ENCODE peak calls at places on chromosomes 3 and 15, in eight cellular contexts. J is dermis blood vessel endothelial cell, D is SHP77, N is Kasumi-1, C is transverse colon, K is SK-N-SH, M is retina, A is hepatocyte. B is an unnamed sample.

GRCh38 chr3:82739390-82739789 is 977.9 kb upstream of the GBE1 start:
- DNase-seq in J (no peak), D (no peak), N (no peak), C (no peak), K (no peak), M (no peak), A (no peak), B (no peak)

GRCh38 chr3:171850324-171850697 is 7.2 kb downstream of the TMEM212 start:
- DNase-seq in J (no peak), D (no peak), N (no peak), C (no peak), K (no peak), M (no peak), A (no peak), B (no peak)

GRCh38 chr3:132881756-132882409 is 156.3 kb upstream of the TMEM108 start:
- DNase-seq in J (no peak), D (no peak), N (no peak), C (no peak), K (no peak), M (no peak), A (no peak), B (no peak)

GRCh38 chr3:33417051-33417673 is 23.0 kb downstream of the UBP1 start:
- DNase-seq in J (no peak), D (no peak), N (no peak), C (no peak), K (no peak), M (no peak), A (no peak), B (no peak)

GRCh38 chr15:88800026-88800425 is 3.2 kb upstream of the ACAN start:
- DNase-seq in J (no peak), D (no peak), N (no peak), C (no peak), K (no peak), M (no peak), A (no peak), B (no peak)

GRCh38 chr15:78979456-78980320 is 34.8 kb upstream of the CTSH start:
- DNase-seq in J (peak), D (peak), N (peak), C (peak), K (peak), M (peak), A (peak), B (peak)

GRCh38 chr3:190265795-190266194 is 56.5 kb downstream of the CLDN1 start:
- DNase-seq in J (no peak), D (no peak), N (no peak), C (peak), K (no peak), M (no peak), A (peak), B (no peak)

GRCh38 chr3:126998728-126999127 is 15.8 kb downstream of the PLXNA1 start:
- DNase-seq in J (no peak), D (no peak), N (no peak), C (peak), K (no peak), M (no peak), A (no peak), B (no peak)

GRCh38 chr3:194114123-194114522 is 21.8 kb upstream of the HES1 start:
- DNase-seq in J (no peak), D (no peak), N (no peak), C (no peak), K (no peak), M (no peak), A (no peak), B (no peak)

GRCh38 chr3:122318620-122319019 is 6.4 kb upstream of the CSTA start:
- DNase-seq in J (no peak), D (no peak), N (no peak), C (no peak), K (no peak), M (no peak), A (no peak), B (no peak)